ENCODE peak calls at places on chromosomes 5 and 9, in eight cellular contexts. P is IMR-90, O is stomach, N is GM12891, V is body of pancreas, M is A549, T is heart left ventricle, L is uterus. D is an unnamed sample.

GRCh38 chr9:83047839-83048775 is 14.8 kb downstream of the RASEF start:
- DNase-seq in V (peak), O (peak), M (peak), P (peak), N (no peak), L (peak), T (peak), D (peak)

GRCh38 chr5:143318270-143318669 is 85.2 kb downstream of the NR3C1 start:
- DNase-seq in V (no peak), T (no peak), L (no peak), P (no peak), N (no peak), M (no peak), O (no peak), D (no peak)

GRCh38 chr9:21549251-21549765 is 67.2 kb upstream of the IFNE start:
- DNase-seq in L (no peak), T (no peak), P (peak), M (peak), V (peak), N (no peak), O (peak), D (no peak)

GRCh38 chr5:159851053-159851452 is 65.2 kb upstream of the ADRA1B start:
- DNase-seq in O (no peak), M (no peak), T (no peak), N (no peak), P (peak), V (no peak), L (no peak), D (no peak)

GRCh38 chr9:121601234-121601633 is 50.2 kb upstream of the DAB2IP start:
- DNase-seq in P (no peak), M (no peak), O (no peak), T (no peak), N (no peak), V (no peak), L (no peak), D (no peak)

GRCh38 chr9:72871685-72872084 is 81.2 kb downstream of the ALDH1A1 start:
- DNase-seq in N (no peak), L (no peak), T (no peak), P (peak), O (no peak), M (peak), V (no peak), D (no peak)

GRCh38 chr5:16837305-16837704 is 98.8 kb downstream of the MYO10 start:
- DNase-seq in M (no peak), L (no peak), N (no peak), V (no peak), O (no peak), P (no peak), T (no peak), D (no peak)

GRCh38 chr5:72242796-72243475 is 77.1 kb downstream of the MRPS27 start:
- DNase-seq in M (no peak), O (no peak), P (no peak), L (no peak), V (no peak), N (no peak), T (no peak), D (no peak)

GRCh38 chr9:71647094-71647591 is 121.2 kb downstream of the CEMIP2 start:
- DNase-seq in N (no peak), V (peak), O (peak), T (peak), M (peak), L (peak), P (peak), D (peak)

GRCh38 chr9:72480931-72481330 is 40.5 kb upstream of the TMC1 start:
- DNase-seq in L (no peak), O (no peak), N (no peak), T (no peak), V (no peak), P (peak), M (peak), D (no peak)

GRCh38 chr5:39520232-39520572 is 95.4 kb upstream of the DAB2 start:
- DNase-seq in O (no peak), P (peak), V (no peak), L (no peak), N (no peak), M (peak), T (no peak), D (no peak)

GRCh38 chr5:170651902-170652301 is 131.6 kb upstream of the GABRP start:
- DNase-seq in L (no peak), O (no peak), T (no peak), V (no peak), M (no peak), N (no peak), P (no peak), D (no peak)

GRCh38 chr5:169442354-169443248 is 141.0 kb upstream of the SPDL1 start:
- DNase-seq in T (no peak), L (no peak), V (no peak), M (peak), O (no peak), P (no peak), N (no peak), D (no peak)

GRCh38 chr5:133709074-133709676 is 96.8 kb upstream of the FSTL4 start:
- DNase-seq in M (no peak), O (no peak), N (no peak), V (no peak), P (no peak), T (no peak), L (no peak), D (no peak)

GRCh38 chr5:167961731-167962130 is 329.7 kb upstream of the WWC1 start:
- DNase-seq in P (no peak), T (no peak), N (no peak), O (no peak), L (no peak), V (no peak), M (no peak), D (no peak)

GRCh38 chr9:133707065-133707760 is 30.9 kb downstream of the SARDH start:
- DNase-seq in T (peak), L (peak), V (no peak), O (no peak), M (no peak), P (peak), N (no peak), D (no peak)

GRCh38 chr9:134606951-134607733 is 34.5 kb upstream of the COL5A1 start:
- DNase-seq in L (peak), N (no peak), P (no peak), T (no peak), M (no peak), O (peak), V (no peak), D (peak)

GRCh38 chr5:3362606-3362910 is 233.1 kb upstream of the IRX1 start:
- DNase-seq in N (no peak), T (no peak), L (no peak), O (no peak), V (no peak), P (no peak), M (no peak), D (no peak)

GRCh38 chr9:21119093-21119770 is 22.4 kb downstream of the IFNW1 start:
- DNase-seq in P (no peak), T (no peak), L (no peak), M (no peak), O (no peak), V (no peak), N (no peak), D (no peak)

GRCh38 chr5:109409061-109409843 is 522 bp downstream of the PJA2 start:
- DNase-seq in M (peak), T (peak), O (peak), V (peak), L (peak), P (peak), N (peak), D (peak)

GRCh38 chr5:52893863-52894262 is 95.3 kb upstream of the ITGA2 start:
- DNase-seq in P (no peak), M (no peak), T (no peak), O (no peak), V (no peak), N (no peak), L (no peak), D (no peak)

GRCh38 chr9:87668222-87668621 is 57.7 kb upstream of the CTSL start:
- DNase-seq in M (no peak), V (peak), L (no peak), O (no peak), N (no peak), P (no peak), T (no peak), D (no peak)

GRCh38 chr5:35789732-35790461 is 66.8 kb upstream of the IL7R start:
- DNase-seq in N (no peak), O (no peak), M (no peak), V (no peak), L (no peak), P (no peak), T (no peak), D (no peak)

GRCh38 chr9:102631559-102631958 is 363.6 kb upstream of the CYLC2 start:
- DNase-seq in T (no peak), N (no peak), V (no peak), M (peak), L (no peak), P (no peak), O (no peak), D (no peak)

GRCh38 chr9:18688581-18688980 is 214.6 kb downstream of the ADAMTSL1 start:
- DNase-seq in P (peak), L (no peak), M (no peak), O (no peak), T (no peak), V (no peak), N (no peak), D (no peak)

GRCh38 chr9:106420511-106420944 is 442.4 kb upstream of the ZNF462 start:
- DNase-seq in P (no peak), N (peak), M (no peak), T (no peak), O (no peak), L (no peak), V (no peak), D (peak)

GRCh38 chr9:117169089-117169488 is 245.8 kb downstream of the ASTN2 start:
- DNase-seq in N (no peak), L (no peak), P (no peak), O (no peak), M (no peak), T (no peak), V (no peak), D (no peak)

GRCh38 chr5:128537306-128537998 is 593 bp downstream of the FBN2 start:
- DNase-seq in M (peak), T (peak), O (no peak), V (peak), P (peak), N (peak), L (peak), D (no peak)

GRCh38 chr9:21853414-21853813 is 51.0 kb downstream of the MTAP start:
- DNase-seq in M (no peak), P (no peak), V (no peak), N (no peak), O (peak), T (no peak), L (no peak), D (no peak)

GRCh38 chr9:76369583-76369982 is 24.6 kb downstream of the RFK start:
- DNase-seq in O (peak), N (no peak), L (no peak), M (no peak), T (no peak), P (peak), V (peak), D (no peak)

GRCh38 chr9:91953723-91954122 is 3.7 kb upstream of the ROR2 start:
- DNase-seq in M (no peak), V (no peak), P (no peak), L (no peak), N (no peak), O (no peak), T (no peak), D (no peak)

GRCh38 chr9:133791069-133791468 is 52.9 kb upstream of the SARDH start:
- DNase-seq in N (no peak), L (no peak), T (no peak), O (no peak), V (no peak), P (no peak), M (no peak), D (no peak)

GRCh38 chr9:274101-274500 is 59.4 kb downstream of the DOCK8 start:
- DNase-seq in V (no peak), P (no peak), N (no peak), T (no peak), L (no peak), M (no peak), O (no peak), D (no peak)

GRCh38 chr9:70399141-70399540 is 15.3 kb downstream of the KLF9 start:
- DNase-seq in O (no peak), V (no peak), M (no peak), N (no peak), L (no peak), P (no peak), T (no peak), D (no peak)

GRCh38 chr5:172175263-172175719 is 12.7 kb downstream of the STK10 start:
- DNase-seq in T (peak), O (peak), P (no peak), L (no peak), V (no peak), N (peak), M (no peak), D (no peak)

GRCh38 chr9:107020040-107020530 is 157.1 kb downstream of the ZNF462 start:
- DNase-seq in M (no peak), O (no peak), L (no peak), V (no peak), T (no peak), N (no peak), P (peak), D (no peak)

GRCh38 chr9:136619742-136620440 is 42.8 kb upstream of the EGFL7 start:
- DNase-seq in N (no peak), T (peak), O (peak), V (no peak), P (peak), M (no peak), L (no peak), D (peak)
- TF ChIP-seq POLR2A in N (no peak), T (no peak), O (no peak), V (no peak), P (no peak), M (no peak), L (no peak), D (no peak)

DNA sequence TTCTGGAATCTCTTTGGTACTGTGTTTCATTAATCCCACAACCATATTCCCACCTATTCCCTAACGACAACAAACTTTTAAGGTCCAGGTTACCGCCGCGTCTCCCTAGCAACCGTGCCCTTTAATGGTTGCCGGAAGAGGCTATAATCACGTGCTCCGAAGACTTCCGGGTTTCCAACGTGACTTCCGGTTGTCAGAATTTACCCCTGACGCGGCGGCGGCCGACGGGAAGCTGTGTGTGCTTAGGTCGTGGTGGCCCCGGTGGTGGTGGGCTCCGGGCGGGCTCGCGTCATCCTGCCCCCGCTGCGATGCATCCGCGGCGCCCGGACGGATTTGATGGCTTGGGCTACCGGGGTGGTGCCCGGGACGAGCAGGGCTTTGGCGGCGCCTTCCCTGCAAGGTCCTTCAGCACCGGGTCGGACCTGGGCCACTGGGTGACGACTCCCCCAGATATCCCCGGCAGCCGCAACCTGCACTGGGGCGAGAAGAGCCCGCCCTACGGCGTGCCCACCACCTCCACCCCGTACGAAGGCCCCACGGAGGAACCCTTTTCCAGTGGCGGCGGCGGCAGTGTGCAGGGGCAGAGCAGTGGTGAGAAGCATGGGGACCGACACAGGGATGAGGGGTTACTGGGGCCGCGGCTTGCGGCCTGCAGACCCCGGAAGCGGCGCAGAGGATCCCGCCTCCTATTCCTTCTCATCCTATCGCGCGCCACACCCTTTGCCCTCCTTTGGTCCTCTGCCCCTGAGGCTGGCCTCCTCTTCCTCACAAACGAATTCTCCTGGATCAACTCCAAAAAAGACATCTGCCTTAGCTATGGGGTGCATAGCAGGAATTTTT is at the start of gene SLC25A46:
- DNase-seq in N (peak), L (peak), V (peak), P (peak), T (peak), O (peak), M (peak), D (peak)
- TF ChIP-seq POLR2A in N (peak), L (peak), V (no peak), P (peak), T (peak), O (no peak), M (peak), D (no peak)

DNA sequence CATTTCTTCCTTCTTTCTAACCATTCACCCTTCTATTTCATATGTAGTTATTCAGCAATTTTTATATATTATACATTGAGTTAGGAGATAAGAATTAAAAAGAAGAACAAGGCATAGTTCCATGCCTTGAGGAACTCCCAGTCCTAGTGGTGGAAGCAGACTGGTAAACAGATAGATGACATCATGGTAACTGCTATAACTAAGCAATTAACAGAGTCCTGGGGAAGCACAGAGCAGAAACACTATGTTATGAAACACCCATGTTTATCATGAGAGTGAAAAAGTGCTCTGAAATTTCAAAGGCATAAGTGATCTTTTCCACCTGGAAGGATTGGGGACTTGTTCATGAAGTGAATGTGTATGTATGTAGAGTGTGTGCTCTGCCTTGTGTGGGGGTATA is 14.6 kb downstream of the PAPPA start:
- DNase-seq in N (no peak), V (no peak), P (no peak), L (no peak), T (no peak), O (no peak), M (no peak), D (no peak)
- TF ChIP-seq POLR2A in N (no peak), V (no peak), P (no peak), L (no peak), T (no peak), O (no peak), M (no peak), D (no peak)

DNA sequence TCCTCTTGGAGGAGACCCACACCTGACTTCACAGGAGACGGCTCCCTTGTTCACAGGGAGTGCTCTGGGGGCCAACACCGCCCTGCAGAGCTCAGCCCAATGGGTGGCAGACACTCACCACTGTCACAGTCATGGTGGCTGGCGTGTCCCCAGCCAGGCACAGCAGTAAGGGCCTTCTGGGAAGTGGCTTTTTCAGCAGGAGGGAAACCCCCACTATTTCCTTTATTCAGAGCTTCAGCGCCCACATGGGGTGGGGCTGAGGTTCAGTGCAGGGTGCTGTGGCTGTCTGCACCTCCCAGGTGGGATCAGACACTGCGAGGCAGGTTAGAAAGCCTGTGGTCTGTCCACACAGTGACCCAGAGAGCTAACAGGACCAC is 3.6 kb upstream of the SNAPC4 start:
- DNase-seq in L (no peak), M (no peak), N (peak), T (no peak), O (no peak), V (no peak), P (no peak), D (no peak)
- TF ChIP-seq POLR2A in L (no peak), M (no peak), N (no peak), T (no peak), O (no peak), V (no peak), P (no peak), D (no peak)

DNA sequence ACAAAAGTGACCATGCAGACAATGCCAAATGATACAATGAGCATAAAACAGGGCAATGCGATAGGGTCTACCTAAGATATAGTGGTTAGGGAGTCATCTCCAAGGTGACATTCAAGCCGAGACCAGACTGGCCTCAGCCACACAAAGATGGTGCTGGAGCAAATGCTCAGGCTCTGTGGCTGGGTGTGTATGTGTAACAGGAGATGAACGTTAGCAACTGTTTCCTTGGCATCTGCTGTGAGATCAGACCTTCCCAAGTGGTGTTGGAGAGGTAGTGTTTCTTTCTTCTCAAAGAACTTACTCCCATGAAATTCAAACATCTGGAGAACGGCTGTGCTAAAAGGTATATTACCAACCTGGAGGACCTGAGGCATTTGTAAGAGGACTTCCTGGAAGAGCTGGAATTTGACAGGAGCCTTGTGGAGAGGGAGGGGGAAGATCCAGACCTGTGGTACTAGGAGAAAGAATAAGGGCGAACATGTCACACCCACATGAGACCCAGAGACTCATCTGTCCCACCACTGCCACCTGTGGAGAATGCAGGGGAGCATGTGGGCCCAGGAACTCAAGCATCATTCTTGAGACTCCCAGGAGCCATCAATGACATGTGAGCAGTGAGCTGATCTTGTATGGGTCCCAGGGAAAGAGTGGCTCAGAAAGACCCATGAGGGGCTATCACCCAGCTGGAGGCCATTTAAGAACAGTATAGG is 21.4 kb upstream of the ANXA6 start:
- DNase-seq in M (no peak), L (no peak), V (no peak), N (no peak), T (no peak), O (no peak), P (no peak), D (no peak)
- TF ChIP-seq POLR2A in M (no peak), L (no peak), V (no peak), N (no peak), T (no peak), O (no peak), P (no peak), D (no peak)

DNA sequence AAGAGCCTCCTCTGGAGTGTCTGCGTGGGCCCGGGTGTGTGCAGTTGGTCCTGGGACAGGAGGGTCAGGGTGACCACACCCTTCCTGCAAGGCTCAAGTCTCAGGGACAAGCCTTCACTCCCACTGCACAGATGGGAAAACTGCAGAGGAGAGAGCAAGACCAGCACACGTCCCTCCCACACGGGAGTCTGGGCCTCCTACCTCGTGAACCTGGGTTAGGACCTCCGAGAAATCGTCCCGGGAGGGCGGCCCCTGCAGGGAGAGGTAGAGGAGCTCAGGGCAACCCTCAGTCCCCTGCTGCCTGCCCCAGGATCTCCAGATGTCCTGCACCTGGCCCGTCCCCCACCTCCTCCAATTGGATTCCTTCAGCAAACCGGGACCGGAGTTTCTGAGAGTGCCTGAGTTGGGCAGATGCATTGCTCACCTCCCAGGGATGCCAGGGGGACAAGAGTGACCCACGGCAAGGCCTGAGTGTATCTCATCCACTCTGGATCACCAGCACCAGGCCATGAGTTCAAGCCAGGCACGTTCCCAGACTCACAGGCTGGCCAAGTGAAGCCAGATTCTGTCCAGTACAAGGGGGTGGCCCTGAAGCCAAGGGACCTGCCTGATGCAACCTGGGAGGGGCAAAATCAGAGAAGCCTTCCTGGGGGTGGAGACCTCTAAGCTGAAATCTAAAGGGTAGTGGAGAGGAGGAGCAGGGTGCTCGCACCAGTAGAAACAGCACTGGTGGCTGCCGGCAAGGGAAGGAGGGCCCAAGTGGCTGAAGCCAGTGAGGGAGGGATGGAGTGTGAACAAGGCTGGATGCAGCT is 2.1 kb downstream of the PIP5KL1 start:
- DNase-seq in P (no peak), V (no peak), M (peak), O (no peak), L (no peak), T (no peak), N (no peak), D (no peak)
- TF ChIP-seq POLR2A in P (no peak), V (no peak), M (no peak), O (no peak), L (no peak), T (no peak), N (no peak), D (no peak)